ENCODE peak calls at places on chromosomes 13 and 19, in six cellular contexts. E, F, I, P, Q and J are unnamed samples.

GRCh38 chr13:48242677-48243076 is 9.7 kb downstream of the ITM2B start:
- DNase-seq in E (no peak), F (no peak), I (no peak), P (no peak), Q (no peak), J (no peak)

GRCh38 chr19:39045506-39045905 is 13.2 kb upstream of the FBXO27 start:
- DNase-seq in E (no peak), F (no peak), I (no peak), P (no peak), Q (no peak), J (no peak)

GRCh38 chr19:19911150-19911549 is 10.4 kb downstream of the ZNF93 start:
- DNase-seq in E (no peak), F (no peak), I (no peak), P (no peak), Q (no peak), J (no peak)

GRCh38 chr19:34226036-34226435 is 28.3 kb upstream of the GARRE1 start:
- DNase-seq in E (no peak), F (no peak), I (no peak), P (no peak), Q (no peak), J (no peak)

GRCh38 chr19:44808463-44809371 is at the start of gene BCAM:
- DNase-seq in E (peak; percentile 23), F (peak; percentile 83), I (peak; percentile 93), P (no peak), Q (peak; percentile 75), J (no peak)

GRCh38 chr13:27997904-27998522 is 9.5 kb upstream of the URAD start:
- DNase-seq in E (peak; percentile 30), F (no peak), I (peak; percentile 40), P (no peak), Q (peak; percentile 73), J (no peak)

GRCh38 chr19:37309834-37310575 is 60.9 kb upstream of the ZNF527 start:
- DNase-seq in E (no peak), F (no peak), I (no peak), P (no peak), Q (no peak), J (no peak)

GRCh38 chr19:2282062-2282861 is at the start of gene PEAK3:
- DNase-seq in E (peak; percentile 91), F (peak; percentile 49), I (peak; percentile 83), P (no peak), Q (peak; percentile 31), J (peak; percentile 54)

GRCh38 chr13:59391696-59392095 is 772.0 kb downstream of the DIAPH3 start:
- DNase-seq in E (peak; percentile 49), F (no peak), I (peak; percentile 78), P (no peak), Q (peak; percentile 64), J (no peak)

GRCh38 chr19:33384983-33385382 is 11.5 kb downstream of the CEBPG start:
- DNase-seq in E (no peak), F (no peak), I (no peak), P (no peak), Q (no peak), J (no peak)

GRCh38 chr13:32390048-32390447 is 37.9 kb downstream of the N4BP2L1 start:
- DNase-seq in E (no peak), F (no peak), I (no peak), P (no peak), Q (no peak), J (no peak)

GRCh38 chr13:44437356-44438233 is 64.0 kb downstream of the SERP2 start:
- DNase-seq in E (no peak), F (no peak), I (no peak), P (no peak), Q (no peak), J (no peak)

GRCh38 chr13:94860981-94861407 is 148.6 kb upstream of the SOX21 start:
- DNase-seq in E (no peak), F (no peak), I (no peak), P (no peak), Q (no peak), J (no peak)

GRCh38 chr13:32984857-32985626 is 31.2 kb upstream of the KL start:
- DNase-seq in E (no peak), F (no peak), I (no peak), P (no peak), Q (no peak), J (no peak)

GRCh38 chr19:39372047-39372802 is 18.7 kb downstream of the PAF1 start:
- DNase-seq in E (no peak), F (peak; percentile 84), I (peak; percentile 89), P (no peak), Q (peak; percentile 54), J (no peak)

GRCh38 chr19:2391118-2391725 is 31.2 kb downstream of the TMPRSS9 start:
- DNase-seq in E (peak; percentile 38), F (no peak), I (peak; percentile 35), P (no peak), Q (peak; percentile 38), J (no peak)

GRCh38 chr13:83340170-83340569 is 542.1 kb downstream of the SLITRK1 start:
- DNase-seq in E (no peak), F (no peak), I (no peak), P (no peak), Q (no peak), J (no peak)

GRCh38 chr13:45441633-45442032 is 23.1 kb upstream of the COG3 start:
- DNase-seq in E (no peak), F (no peak), I (no peak), P (no peak), Q (no peak), J (no peak)

GRCh38 chr13:30895773-30896172 is 10.3 kb upstream of the MEDAG start:
- DNase-seq in E (no peak), F (peak; percentile 69), I (no peak), P (no peak), Q (no peak), J (no peak)

GRCh38 chr19:13091400-13092161 is 11.1 kb downstream of the LYL1 start:
- DNase-seq in E (no peak), F (peak; percentile 81), I (peak; percentile 74), P (no peak), Q (no peak), J (no peak)

GRCh38 chr13:50805805-50806204 is 37.7 kb downstream of the DLEU7 start:
- DNase-seq in E (no peak), F (no peak), I (no peak), P (no peak), Q (no peak), J (no peak)

DNA sequence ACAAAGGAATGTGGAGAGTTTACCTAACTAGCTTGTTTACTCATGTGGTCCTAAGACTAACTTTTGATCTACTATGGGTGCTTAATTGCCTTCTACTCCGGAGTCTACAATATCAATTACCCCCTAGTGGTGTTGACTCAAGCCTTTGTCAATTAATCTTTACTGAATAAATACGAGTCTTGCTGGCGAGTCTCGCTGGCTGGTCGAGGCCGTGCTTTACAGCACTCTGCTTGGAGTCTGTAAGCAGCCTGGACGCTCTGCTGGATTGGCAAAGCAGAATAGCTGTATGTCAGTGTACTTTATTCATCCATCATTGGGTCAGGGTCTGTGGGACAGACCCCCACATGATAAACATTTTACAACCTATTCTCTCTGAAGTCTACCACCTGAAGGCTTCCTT is 9.9 kb upstream of the SPART start:
- DNase-seq in E (no peak), F (no peak), I (no peak), P (no peak), Q (no peak), J (no peak)
- H3K4me1 ChIP-seq in E (no peaks in the 10 kb centered on the region), F (no peaks in the 10 kb centered on the region), I (peaks cover 10% of the 10 kb centered on the region), P (no peaks in the 10 kb centered on the region), Q (no peaks in the 10 kb centered on the region), J (peaks cover 10% of the 10 kb centered on the region)

GRCh38 chr13:26785845-26786630 is 25.5 kb upstream of the GPR12 start:
- DNase-seq in E (peak; percentile 75), F (no peak), I (peak; percentile 13), P (no peak), Q (peak; percentile 14), J (no peak)
- TF ChIP-seq POLR2A in E (no peak), F (no peak), I (no peak), P (no peak), Q (peak; percentile 36), J (no peak)

GRCh38 chr19:47544075-47544474 is 28.9 kb downstream of the ZNF541 start:
- DNase-seq in E (no peak), F (no peak), I (no peak), P (no peak), Q (no peak), J (no peak)

GRCh38 chr19:47542030-47542475 is 27.2 kb upstream of the NAPA start:
- DNase-seq in E (no peak), F (peak; percentile 62), I (peak; percentile 29), P (no peak), Q (no peak), J (no peak)

GRCh38 chr19:47547175-47547574 is 25.8 kb downstream of the ZNF541 start:
- DNase-seq in E (no peak), F (no peak), I (no peak), P (no peak), Q (no peak), J (no peak)

GRCh38 chr19:47544476-47544875 is 28.5 kb downstream of the ZNF541 start:
- DNase-seq in E (no peak), F (no peak), I (no peak), P (no peak), Q (no peak), J (no peak)

DNA sequence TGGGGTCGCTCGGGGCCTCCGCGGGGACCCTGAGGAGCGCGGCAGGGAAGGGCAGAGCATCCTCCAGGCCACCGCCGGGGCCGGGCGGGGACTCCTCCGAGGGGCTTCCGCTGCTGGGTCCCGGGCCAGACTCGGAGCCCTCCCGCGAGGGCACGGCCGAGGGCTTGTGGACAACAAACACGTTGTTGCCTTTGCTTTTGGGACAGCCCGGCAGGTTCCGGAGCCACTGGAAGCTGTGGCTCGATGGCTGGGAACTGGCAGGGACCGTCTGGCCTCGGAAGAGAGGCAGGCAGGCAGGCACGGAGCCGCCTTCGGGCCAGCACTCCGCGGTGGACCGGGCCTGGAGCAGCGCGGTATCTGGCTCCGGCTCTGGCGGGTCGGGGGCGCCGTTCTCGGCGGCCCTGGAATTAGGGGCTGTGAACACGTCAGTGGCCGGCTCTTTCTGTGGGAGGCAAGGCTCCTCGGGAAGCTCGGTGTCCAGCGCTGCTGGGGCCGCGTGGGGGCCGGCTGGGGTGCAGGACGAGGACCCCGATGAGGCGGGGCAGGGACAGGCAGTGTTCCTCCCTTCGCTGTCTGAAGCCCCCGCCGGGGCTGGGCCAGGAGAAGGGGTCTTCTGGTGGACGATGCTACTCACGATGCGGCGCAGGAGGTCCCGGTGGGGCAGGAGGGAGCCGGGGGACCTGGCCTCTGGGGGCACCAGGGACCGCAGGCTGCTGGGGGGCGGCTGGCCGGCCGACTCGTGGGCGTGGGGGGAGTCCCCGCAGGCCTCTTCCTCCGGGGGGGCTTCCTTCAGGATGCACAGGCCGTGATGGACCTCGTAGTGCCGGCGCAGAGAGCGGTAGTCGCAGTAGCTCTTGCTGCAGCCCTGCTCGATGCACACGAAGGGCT is 27.6 kb downstream of the ZNF541 start:
- DNase-seq in E (no peak), F (no peak), I (no peak), P (no peak), Q (no peak), J (no peak)
- H3K4me1 ChIP-seq in E (no peaks in the 10 kb centered on the region), F (peaks cover 6% of the 10 kb centered on the region), I (peaks cover 13% of the 10 kb centered on the region), P (no peaks in the 10 kb centered on the region), Q (peaks cover 9% of the 10 kb centered on the region), J (peaks cover 16% of the 10 kb centered on the region)

DNA sequence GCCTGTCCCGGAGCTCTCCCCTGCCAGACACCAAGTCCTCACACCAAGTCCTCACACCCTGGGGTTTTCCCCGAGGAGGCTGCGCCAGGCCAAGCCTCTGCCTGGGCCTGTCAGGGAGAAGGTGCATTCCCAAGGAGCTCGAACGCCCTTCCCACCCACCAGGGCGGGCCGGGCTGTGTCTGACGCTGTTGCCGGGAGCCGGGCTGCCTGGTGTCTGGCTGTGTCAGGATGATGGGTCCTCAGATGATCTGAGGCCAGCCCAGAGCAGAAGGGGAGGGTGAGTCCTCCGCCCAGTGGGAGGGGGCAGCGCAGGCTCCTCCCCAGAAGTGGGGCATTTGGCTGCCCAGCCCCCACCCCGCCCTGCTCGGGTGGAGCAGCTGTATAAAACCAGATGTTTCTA is 2.3 kb upstream of the HAS1 start:
- DNase-seq in E (no peak), F (peak; percentile 50), I (no peak), P (no peak), Q (no peak), J (no peak)
- TF ChIP-seq POLR2A in E (no peak), F (no peak), I (no peak), P (no peak), Q (no peak), J (no peak)